ENCODE peak calls at places on chromosomes 7 and 10, in seven cellular contexts. One of them, this sample, is unnamed.

GRCh38 chr7:157516311-157516710 is 179.5 kb downstream of the DNAJB6 start:
- DNase-seq in memory B cell: no peak
- DNase-seq in astrocyte of the hippocampus: no peak
- DNase-seq in left ventricle myocardium inferior: no peak
- DNase-seq in central memory CD8-positive, alpha-beta T cell: no peak
- DNase-seq in M059J: no peak
- DNase-seq in DMS153: no peak
- DNase-seq in this sample: no peak

GRCh38 chr7:81327468-81327867 is 408.6 kb upstream of the SEMA3C start:
- DNase-seq in M059J: no peak
- DNase-seq in memory B cell: no peak
- DNase-seq in astrocyte of the hippocampus: no peak
- DNase-seq in DMS153: no peak
- DNase-seq in central memory CD8-positive, alpha-beta T cell: no peak
- DNase-seq in left ventricle myocardium inferior: no peak
- DNase-seq in this sample: no peak

GRCh38 chr7:133545613-133546012 is 292.7 kb downstream of the EXOC4 start:
- DNase-seq in central memory CD8-positive, alpha-beta T cell: no peak
- DNase-seq in left ventricle myocardium inferior: no peak
- DNase-seq in DMS153: no peak
- DNase-seq in memory B cell: no peak
- DNase-seq in M059J: peak
- DNase-seq in astrocyte of the hippocampus: peak
- DNase-seq in this sample: no peak

GRCh38 chr10:132397671-132398565 is 918 bp downstream of the PWWP2B start:
- DNase-seq in astrocyte of the hippocampus: peak
- DNase-seq in left ventricle myocardium inferior: peak
- DNase-seq in memory B cell: peak
- DNase-seq in M059J: peak
- DNase-seq in DMS153: no peak
- DNase-seq in central memory CD8-positive, alpha-beta T cell: no peak
- DNase-seq in this sample: no peak

GRCh38 chr7:17640730-17641377 is 299.4 kb downstream of the SNX13 start:
- DNase-seq in memory B cell: no peak
- DNase-seq in DMS153: no peak
- DNase-seq in central memory CD8-positive, alpha-beta T cell: no peak
- DNase-seq in M059J: peak
- DNase-seq in astrocyte of the hippocampus: peak
- DNase-seq in left ventricle myocardium inferior: no peak
- DNase-seq in this sample: peak

GRCh38 chr10:116787893-116788665 is 45.7 kb upstream of the HSPA12A start:
- DNase-seq in left ventricle myocardium inferior: peak
- DNase-seq in DMS153: no peak
- DNase-seq in M059J: peak
- DNase-seq in astrocyte of the hippocampus: peak
- DNase-seq in central memory CD8-positive, alpha-beta T cell: peak
- DNase-seq in memory B cell: peak
- DNase-seq in this sample: peak

GRCh38 chr7:92478095-92478494 is 349 bp upstream of the ERVW-1 start:
- DNase-seq in central memory CD8-positive, alpha-beta T cell: no peak
- DNase-seq in DMS153: no peak
- DNase-seq in memory B cell: no peak
- DNase-seq in left ventricle myocardium inferior: no peak
- DNase-seq in astrocyte of the hippocampus: no peak
- DNase-seq in M059J: no peak
- DNase-seq in this sample: no peak

GRCh38 chr7:2589341-2589740 is 30.6 kb downstream of the IQCE start:
- DNase-seq in astrocyte of the hippocampus: no peak
- DNase-seq in left ventricle myocardium inferior: no peak
- DNase-seq in M059J: no peak
- DNase-seq in central memory CD8-positive, alpha-beta T cell: no peak
- DNase-seq in DMS153: no peak
- DNase-seq in memory B cell: no peak
- DNase-seq in this sample: no peak

GRCh38 chr7:155733582-155734444 is 78.5 kb downstream of the SHH start:
- DNase-seq in DMS153: no peak
- DNase-seq in central memory CD8-positive, alpha-beta T cell: no peak
- DNase-seq in left ventricle myocardium inferior: no peak
- DNase-seq in memory B cell: no peak
- DNase-seq in M059J: no peak
- DNase-seq in astrocyte of the hippocampus: no peak
- DNase-seq in this sample: no peak

GRCh38 chr7:81308643-81309354 is 389.9 kb upstream of the SEMA3C start:
- DNase-seq in memory B cell: no peak
- DNase-seq in M059J: peak
- DNase-seq in astrocyte of the hippocampus: no peak
- DNase-seq in central memory CD8-positive, alpha-beta T cell: no peak
- DNase-seq in DMS153: no peak
- DNase-seq in left ventricle myocardium inferior: no peak
- DNase-seq in this sample: no peak

GRCh38 chr7:16026253-16027020 is 340.0 kb upstream of the MEOX2 start:
- DNase-seq in astrocyte of the hippocampus: peak
- DNase-seq in M059J: peak
- DNase-seq in left ventricle myocardium inferior: peak
- DNase-seq in memory B cell: no peak
- DNase-seq in DMS153: no peak
- DNase-seq in central memory CD8-positive, alpha-beta T cell: no peak
- DNase-seq in this sample: peak

GRCh38 chr7:33744293-33744692 is 161.0 kb upstream of the BMPER start:
- DNase-seq in left ventricle myocardium inferior: no peak
- DNase-seq in DMS153: peak
- DNase-seq in astrocyte of the hippocampus: no peak
- DNase-seq in memory B cell: no peak
- DNase-seq in M059J: peak
- DNase-seq in central memory CD8-positive, alpha-beta T cell: no peak
- DNase-seq in this sample: no peak

GRCh38 chr10:112672706-112673105 is 225.7 kb downstream of the VTI1A start:
- DNase-seq in DMS153: no peak
- DNase-seq in M059J: no peak
- DNase-seq in left ventricle myocardium inferior: no peak
- DNase-seq in central memory CD8-positive, alpha-beta T cell: no peak
- DNase-seq in astrocyte of the hippocampus: no peak
- DNase-seq in memory B cell: no peak
- DNase-seq in this sample: no peak

GRCh38 chr7:36710186-36710813 is 14.0 kb downstream of the AOAH start:
- DNase-seq in astrocyte of the hippocampus: no peak
- DNase-seq in left ventricle myocardium inferior: no peak
- DNase-seq in M059J: no peak
- DNase-seq in DMS153: no peak
- DNase-seq in central memory CD8-positive, alpha-beta T cell: no peak
- DNase-seq in memory B cell: no peak
- DNase-seq in this sample: no peak

GRCh38 chr7:2873686-2874551 is 29.8 kb upstream of the GNA12 start:
- DNase-seq in central memory CD8-positive, alpha-beta T cell: no peak
- DNase-seq in memory B cell: no peak
- DNase-seq in astrocyte of the hippocampus: peak
- DNase-seq in DMS153: peak
- DNase-seq in left ventricle myocardium inferior: no peak
- DNase-seq in M059J: peak
- DNase-seq in this sample: no peak

GRCh38 chr7:96996111-96996936 is 9.0 kb upstream of the DLX6 start:
- DNase-seq in DMS153: no peak
- DNase-seq in central memory CD8-positive, alpha-beta T cell: no peak
- DNase-seq in left ventricle myocardium inferior: no peak
- DNase-seq in M059J: peak
- DNase-seq in astrocyte of the hippocampus: no peak
- DNase-seq in memory B cell: no peak
- DNase-seq in this sample: no peak

GRCh38 chr7:96654630-96655188 is 54.9 kb downstream of the SEM1 start:
- DNase-seq in left ventricle myocardium inferior: no peak
- DNase-seq in DMS153: peak
- DNase-seq in memory B cell: no peak
- DNase-seq in M059J: no peak
- DNase-seq in astrocyte of the hippocampus: no peak
- DNase-seq in central memory CD8-positive, alpha-beta T cell: no peak
- DNase-seq in this sample: no peak

GRCh38 chr10:73874267-73875138 is at the start of gene CAMK2G:
- DNase-seq in astrocyte of the hippocampus: peak
- DNase-seq in central memory CD8-positive, alpha-beta T cell: peak
- DNase-seq in memory B cell: peak
- DNase-seq in M059J: peak
- DNase-seq in left ventricle myocardium inferior: peak
- DNase-seq in DMS153: peak
- DNase-seq in this sample: peak

GRCh38 chr10:35217458-35217857 is 90.8 kb downstream of the CREM start:
- DNase-seq in left ventricle myocardium inferior: no peak
- DNase-seq in memory B cell: no peak
- DNase-seq in central memory CD8-positive, alpha-beta T cell: no peak
- DNase-seq in DMS153: no peak
- DNase-seq in M059J: no peak
- DNase-seq in astrocyte of the hippocampus: no peak
- DNase-seq in this sample: no peak

GRCh38 chr7:132225216-132226030 is 350.8 kb downstream of the PLXNA4 start:
- DNase-seq in astrocyte of the hippocampus: no peak
- DNase-seq in central memory CD8-positive, alpha-beta T cell: no peak
- DNase-seq in M059J: peak
- DNase-seq in left ventricle myocardium inferior: no peak
- DNase-seq in DMS153: no peak
- DNase-seq in memory B cell: no peak
- DNase-seq in this sample: peak

GRCh38 chr10:29858352-29859267 is 200.8 kb downstream of the JCAD start:
- DNase-seq in DMS153: no peak
- DNase-seq in astrocyte of the hippocampus: peak
- DNase-seq in central memory CD8-positive, alpha-beta T cell: no peak
- DNase-seq in M059J: peak
- DNase-seq in left ventricle myocardium inferior: peak
- DNase-seq in memory B cell: no peak
- DNase-seq in this sample: peak

GRCh38 chr10:33669861-33670385 is 335.5 kb upstream of the NRP1 start:
- DNase-seq in astrocyte of the hippocampus: no peak
- DNase-seq in left ventricle myocardium inferior: no peak
- DNase-seq in DMS153: no peak
- DNase-seq in central memory CD8-positive, alpha-beta T cell: no peak
- DNase-seq in M059J: no peak
- DNase-seq in memory B cell: no peak
- DNase-seq in this sample: no peak

GRCh38 chr7:47228386-47229014 is 353.4 kb downstream of the TNS3 start:
- DNase-seq in M059J: no peak
- DNase-seq in central memory CD8-positive, alpha-beta T cell: no peak
- DNase-seq in left ventricle myocardium inferior: no peak
- DNase-seq in memory B cell: no peak
- DNase-seq in DMS153: no peak
- DNase-seq in astrocyte of the hippocampus: no peak
- DNase-seq in this sample: no peak

GRCh38 chr7:138935438-138936079 is 45.6 kb downstream of the KIAA1549 start:
- DNase-seq in astrocyte of the hippocampus: peak
- DNase-seq in M059J: peak
- DNase-seq in left ventricle myocardium inferior: no peak
- DNase-seq in memory B cell: no peak
- DNase-seq in central memory CD8-positive, alpha-beta T cell: no peak
- DNase-seq in DMS153: peak
- DNase-seq in this sample: no peak

GRCh38 chr7:918441-919113 is 35.9 kb downstream of the ADAP1 start:
- DNase-seq in astrocyte of the hippocampus: no peak
- DNase-seq in central memory CD8-positive, alpha-beta T cell: no peak
- DNase-seq in left ventricle myocardium inferior: peak
- DNase-seq in DMS153: no peak
- DNase-seq in memory B cell: no peak
- DNase-seq in M059J: no peak
- DNase-seq in this sample: no peak

GRCh38 chr7:113154128-113154527 is 35.8 kb upstream of the SMIM30 start:
- DNase-seq in astrocyte of the hippocampus: no peak
- DNase-seq in DMS153: no peak
- DNase-seq in central memory CD8-positive, alpha-beta T cell: no peak
- DNase-seq in memory B cell: no peak
- DNase-seq in left ventricle myocardium inferior: no peak
- DNase-seq in M059J: no peak
- DNase-seq in this sample: no peak

GRCh38 chr7:66186991-66187390 is 18.1 kb upstream of the TPST1 start:
- DNase-seq in left ventricle myocardium inferior: no peak
- DNase-seq in M059J: no peak
- DNase-seq in astrocyte of the hippocampus: no peak
- DNase-seq in DMS153: no peak
- DNase-seq in central memory CD8-positive, alpha-beta T cell: no peak
- DNase-seq in memory B cell: no peak
- DNase-seq in this sample: no peak

GRCh38 chr10:4059471-4060138 is 274.6 kb upstream of the KLF6 start:
- DNase-seq in left ventricle myocardium inferior: no peak
- DNase-seq in memory B cell: no peak
- DNase-seq in DMS153: no peak
- DNase-seq in M059J: peak
- DNase-seq in astrocyte of the hippocampus: no peak
- DNase-seq in central memory CD8-positive, alpha-beta T cell: no peak
- DNase-seq in this sample: no peak

GRCh38 chr10:46549171-46550075 is 7.0 kb downstream of the GPRIN2 start:
- DNase-seq in left ventricle myocardium inferior: peak
- DNase-seq in central memory CD8-positive, alpha-beta T cell: peak
- DNase-seq in astrocyte of the hippocampus: no peak
- DNase-seq in memory B cell: peak
- DNase-seq in M059J: no peak
- DNase-seq in DMS153: no peak
- DNase-seq in this sample: no peak

GRCh38 chr7:157502701-157503111 is 165.9 kb downstream of the DNAJB6 start:
- DNase-seq in left ventricle myocardium inferior: no peak
- DNase-seq in M059J: peak
- DNase-seq in central memory CD8-positive, alpha-beta T cell: peak
- DNase-seq in astrocyte of the hippocampus: no peak
- DNase-seq in memory B cell: no peak
- DNase-seq in DMS153: no peak
- DNase-seq in this sample: peak

GRCh38 chr10:45058580-45058979 is 57.9 kb downstream of the ZNF22 start:
- DNase-seq in DMS153: no peak
- DNase-seq in memory B cell: no peak
- DNase-seq in M059J: peak
- DNase-seq in central memory CD8-positive, alpha-beta T cell: no peak
- DNase-seq in left ventricle myocardium inferior: no peak
- DNase-seq in astrocyte of the hippocampus: no peak
- DNase-seq in this sample: no peak

GRCh38 chr7:129644634-129645230 is 33.2 kb downstream of the NRF1 start:
- DNase-seq in left ventricle myocardium inferior: no peak
- DNase-seq in central memory CD8-positive, alpha-beta T cell: no peak
- DNase-seq in astrocyte of the hippocampus: peak
- DNase-seq in DMS153: no peak
- DNase-seq in M059J: peak
- DNase-seq in memory B cell: no peak
- DNase-seq in this sample: no peak

GRCh38 chr10:124168991-124169826 is 75.8 kb upstream of the CHST15 start:
- DNase-seq in memory B cell: no peak
- DNase-seq in left ventricle myocardium inferior: no peak
- DNase-seq in central memory CD8-positive, alpha-beta T cell: no peak
- DNase-seq in astrocyte of the hippocampus: no peak
- DNase-seq in DMS153: no peak
- DNase-seq in M059J: no peak
- DNase-seq in this sample: no peak

GRCh38 chr10:89147256-89147655 is 59.9 kb downstream of the CH25H start:
- DNase-seq in astrocyte of the hippocampus: peak
- DNase-seq in central memory CD8-positive, alpha-beta T cell: no peak
- DNase-seq in memory B cell: no peak
- DNase-seq in DMS153: no peak
- DNase-seq in left ventricle myocardium inferior: no peak
- DNase-seq in M059J: peak
- DNase-seq in this sample: no peak

This sample was measured in heart right ventricle.